ENCODE peak calls at places on chromosomes 7 and 10, in seven cellular contexts. W is A549, K is fibroblast of lung, V is Peyer's patch, A is ovary, U is tibial nerve, B is cardiac muscle cell. J is an unnamed sample.

GRCh38 chr7:99848420-99849216 is 20.8 kb downstream of the CYP3A43 start:
- DNase-seq in W (no peak), K (no peak), V (peak; percentile 53), A (no peak), U (no peak), B (no peak), J (no peak)

GRCh38 chr7:101673951-101674350 is 44.9 kb upstream of the MYL10 start:
- DNase-seq in W (no peak), K (no peak), V (no peak), A (no peak), U (no peak), B (no peak), J (no peak)

GRCh38 chr10:5782174-5782573 is 31.1 kb downstream of the GDI2 start:
- DNase-seq in W (no peak), K (no peak), V (no peak), A (no peak), U (no peak), B (no peak), J (no peak)

GRCh38 chr10:3969876-3970666 is 185.1 kb upstream of the KLF6 start:
- DNase-seq in W (no peak), K (no peak), V (no peak), A (no peak), U (no peak), B (no peak), J (no peak)

GRCh38 chr10:61475449-61475873 is 22.3 kb upstream of the TMEM26 start:
- DNase-seq in W (no peak), K (peak; percentile 71), V (no peak), A (no peak), U (no peak), B (peak; percentile 49), J (no peak)

GRCh38 chr7:55516399-55516798 is 55.9 kb downstream of the VOPP1 start:
- DNase-seq in W (no peak), K (no peak), V (peak; percentile 43), A (no peak), U (no peak), B (no peak), J (no peak)

GRCh38 chr10:15384154-15384553 is 13.1 kb upstream of the FAM171A1 start:
- DNase-seq in W (no peak), K (no peak), V (no peak), A (no peak), U (no peak), B (no peak), J (no peak)

GRCh38 chr10:114043532-114044250 is at the start of gene ADRB1:
- DNase-seq in W (peak; percentile 88), K (peak; percentile 25), V (peak; percentile 90), A (no peak), U (peak; percentile 28), B (no peak), J (peak; percentile 89)

GRCh38 chr7:101549734-101550133 is 79.4 kb downstream of the MYL10 start:
- DNase-seq in W (no peak), K (no peak), V (peak; percentile 25), A (no peak), U (no peak), B (no peak), J (no peak)

GRCh38 chr7:97187067-97187466 is 69.6 kb downstream of the SDHAF3 start:
- DNase-seq in W (no peak), K (peak; percentile 48), V (no peak), A (no peak), U (no peak), B (peak; percentile 21), J (no peak)

GRCh38 chr10:96334888-96335526 is 23.8 kb downstream of the OPALIN start:
- DNase-seq in W (peak; percentile 55), K (peak; percentile 55), V (peak; percentile 58), A (no peak), U (no peak), B (peak; percentile 56), J (no peak)

GRCh38 chr10:58577394-58577793 is 64.7 kb downstream of the BICC1 start:
- DNase-seq in W (no peak), K (peak; percentile 89), V (no peak), A (no peak), U (no peak), B (peak; percentile 89), J (no peak)

GRCh38 chr7:143299840-143300239 is 11.7 kb downstream of the CASP2 start:
- DNase-seq in W (peak; percentile 47), K (no peak), V (peak; percentile 82), A (no peak), U (no peak), B (peak; percentile 20), J (no peak)

GRCh38 chr10:115829501-115830215 is 443.3 kb downstream of the GFRA1 start:
- DNase-seq in W (peak; percentile 4), K (peak; percentile 71), V (no peak), A (no peak), U (no peak), B (peak; percentile 61), J (no peak)

GRCh38 chr7:29955799-29956476 is 33.7 kb downstream of the SCRN1 start:
- DNase-seq in W (no peak), K (no peak), V (peak; percentile 62), A (no peak), U (no peak), B (no peak), J (no peak)

GRCh38 chr7:121082400-121083101 is 94.0 kb downstream of the CPED1 start:
- DNase-seq in W (no peak), K (no peak), V (no peak), A (no peak), U (no peak), B (no peak), J (no peak)
- H3K4me1 ChIP-seq in W (peaks cover 9% of the 10 kb centered on the region), K (peaks cover 51% of the 10 kb centered on the region), V (no peaks in the 10 kb centered on the region), A (peaks cover 9% of the 10 kb centered on the region), U (peaks cover 3% of the 10 kb centered on the region), B (peaks cover 13% of the 10 kb centered on the region), J (no peaks in the 10 kb centered on the region)

DNA sequence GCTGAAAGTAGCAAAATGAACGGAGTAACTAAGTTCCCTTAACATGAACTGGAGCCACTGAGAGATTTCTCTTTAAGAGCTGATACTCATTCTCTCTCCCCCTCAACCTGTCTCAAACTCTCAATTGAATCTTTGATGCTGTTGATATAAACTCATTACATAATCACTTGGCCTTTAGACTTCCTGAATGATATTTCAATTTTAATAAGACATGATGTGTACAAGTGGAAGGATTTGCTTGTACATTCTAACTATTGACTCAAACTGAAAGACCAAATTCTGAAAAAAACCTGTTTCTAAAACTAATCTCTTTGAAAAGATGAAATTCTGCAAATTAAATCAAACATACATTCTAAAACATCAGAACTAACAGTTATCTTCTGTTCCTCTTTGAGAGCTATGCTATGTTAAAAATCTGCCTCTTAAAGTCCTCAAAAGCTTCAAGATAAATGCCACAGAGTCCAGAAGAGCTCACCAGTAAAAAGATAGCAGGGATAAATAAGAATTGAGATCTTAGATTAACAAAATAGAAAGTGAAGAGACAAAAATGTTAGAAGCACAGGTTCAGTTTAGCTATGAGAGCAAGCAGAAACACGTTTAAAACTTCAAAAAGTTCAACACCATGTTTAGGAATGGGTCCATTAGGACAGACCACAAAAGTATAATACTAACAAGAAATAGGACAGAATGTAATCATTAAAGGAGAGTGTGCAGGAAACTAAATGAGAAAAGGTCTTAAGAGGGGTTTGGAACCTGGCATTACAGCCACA is 46.1 kb downstream of the TNPO3 start:
- DNase-seq in W (no peak), K (no peak), V (no peak), A (no peak), U (no peak), B (no peak), J (no peak)
- H3K4me1 ChIP-seq in W (no peaks in the 10 kb centered on the region), K (no peaks in the 10 kb centered on the region), V (no peaks in the 10 kb centered on the region), A (no peaks in the 10 kb centered on the region), U (no peaks in the 10 kb centered on the region), B (peaks cover 23% of the 10 kb centered on the region), J (no peaks in the 10 kb centered on the region)

DNA sequence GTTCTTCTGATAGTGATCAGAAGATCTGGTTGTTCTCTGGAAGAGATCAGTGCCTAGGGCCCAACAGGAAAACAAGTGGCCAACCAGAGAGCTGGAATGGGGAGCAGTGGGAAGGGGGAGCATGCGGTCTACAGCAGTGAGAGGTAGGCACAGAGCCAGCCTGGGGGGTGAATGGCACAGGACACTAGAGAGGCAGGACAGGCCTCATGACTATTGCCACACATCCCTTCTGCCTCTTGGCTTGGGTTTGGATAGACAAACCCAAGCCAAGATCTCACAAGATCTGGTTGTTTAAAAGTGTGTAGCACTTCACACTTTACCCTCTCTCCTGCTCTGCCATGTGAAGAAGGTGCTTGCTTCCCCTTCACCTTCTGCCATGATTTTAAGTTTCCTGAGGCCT is 224.4 kb downstream of the ARHGAP12 start:
- DNase-seq in W (no peak), K (no peak), V (no peak), A (no peak), U (no peak), B (no peak), J (peak; percentile 86)
- H3K4me1 ChIP-seq in W (no peaks in the 10 kb centered on the region), K (peaks cover 25% of the 10 kb centered on the region), V (no peaks in the 10 kb centered on the region), A (peaks cover 22% of the 10 kb centered on the region), U (peaks cover 37% of the 10 kb centered on the region), B (peaks cover 17% of the 10 kb centered on the region), J (peaks cover 58% of the 10 kb centered on the region)

DNA sequence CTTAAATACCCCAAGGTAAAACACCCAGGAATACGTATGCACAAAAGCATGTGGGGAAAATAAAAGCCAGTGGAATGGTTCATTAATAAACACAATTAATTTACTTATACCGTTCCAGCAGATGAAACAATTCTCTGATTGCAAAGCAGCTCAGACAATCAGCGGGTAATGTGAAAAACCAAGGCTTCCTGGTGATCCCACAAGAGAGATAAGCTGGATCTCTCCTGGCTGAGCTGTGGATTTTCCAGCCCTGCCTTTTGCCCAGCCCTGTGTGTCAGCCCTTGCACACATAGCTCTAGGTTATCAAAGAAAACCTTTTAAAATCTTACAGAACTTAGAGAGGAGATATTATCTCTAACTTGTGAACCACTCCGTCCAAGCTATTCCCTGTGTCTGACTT is 1010.7 kb upstream of the AUTS2 start:
- DNase-seq in W (no peak), K (no peak), V (no peak), A (no peak), U (no peak), B (peak; percentile 6), J (no peak)
- H3K4me1 ChIP-seq in W (no peaks in the 10 kb centered on the region), K (no peaks in the 10 kb centered on the region), V (no peaks in the 10 kb centered on the region), A (no peaks in the 10 kb centered on the region), U (no peaks in the 10 kb centered on the region), B (no peaks in the 10 kb centered on the region), J (no peaks in the 10 kb centered on the region)

DNA sequence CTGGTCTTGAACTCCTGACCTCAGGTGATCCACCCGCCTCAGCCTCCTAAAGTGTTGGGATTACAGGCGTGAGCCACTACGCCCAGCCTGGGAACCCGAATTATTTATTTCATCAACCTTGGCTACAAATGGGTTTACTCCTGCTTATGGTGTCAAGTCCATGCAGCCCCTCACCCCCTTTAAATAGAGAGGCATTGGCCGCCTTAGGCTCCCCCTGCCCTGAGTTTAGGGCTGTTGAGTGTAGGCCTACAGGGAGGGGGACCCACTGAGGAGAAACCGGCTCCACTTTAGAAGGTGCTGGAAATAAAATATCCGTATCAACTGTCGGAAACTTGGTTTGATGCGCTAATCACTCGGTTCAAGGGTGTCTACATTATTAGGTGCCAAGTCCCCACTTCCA is 8.7 kb upstream of the SP8 start:
- DNase-seq in W (no peak), K (no peak), V (no peak), A (no peak), U (no peak), B (no peak), J (no peak)
- H3K4me1 ChIP-seq in W (no peaks in the 10 kb centered on the region), K (peaks cover 2% of the 10 kb centered on the region), V (peaks cover 7% of the 10 kb centered on the region), A (peaks cover 4% of the 10 kb centered on the region), U (peaks cover 6% of the 10 kb centered on the region), B (no peaks in the 10 kb centered on the region), J (peaks cover 31% of the 10 kb centered on the region)

J was measured in suprapubic skin.